ENCODE peak calls at places on chromosomes 7 and 10, in four cellular contexts. One of them, this sample, is unnamed.

GRCh38 chr10:79904671-79905321 is 44.1 kb downstream of the SFTPD start:
- DNase-seq in HL-60: peak
- DNase-seq in GM12878: no peak
- DNase-seq in K562: peak
- DNase-seq in this sample: no peak

GRCh38 chr10:116723428-116724281 is 18.7 kb downstream of the HSPA12A start:
- DNase-seq in HL-60: no peak
- DNase-seq in GM12878: no peak
- DNase-seq in K562: no peak
- DNase-seq in this sample: no peak

GRCh38 chr7:89607797-89608196 is 546.5 kb upstream of the STEAP1 start:
- DNase-seq in HL-60: no peak
- DNase-seq in GM12878: no peak
- DNase-seq in K562: no peak
- DNase-seq in this sample: no peak

GRCh38 chr10:102007802-102008201 is 48.2 kb downstream of the ARMH3 start:
- DNase-seq in HL-60: peak
- DNase-seq in GM12878: no peak
- DNase-seq in K562: no peak
- DNase-seq in this sample: no peak

GRCh38 chr10:133379801-133380666 is 972 bp downstream of the PAOX start:
- DNase-seq in HL-60: no peak
- DNase-seq in GM12878: no peak
- DNase-seq in K562: no peak
- DNase-seq in this sample: no peak

GRCh38 chr7:90720970-90721768 is 125.0 kb downstream of the CDK14 start:
- DNase-seq in HL-60: no peak
- DNase-seq in GM12878: no peak
- DNase-seq in K562: no peak
- DNase-seq in this sample: no peak

GRCh38 chr10:90884414-90884813 is 12.6 kb downstream of the RPP30 start:
- DNase-seq in HL-60: no peak
- DNase-seq in GM12878: no peak
- DNase-seq in K562: no peak
- DNase-seq in this sample: no peak

GRCh38 chr7:151448261-151449252 is 8.6 kb upstream of the CRYGN start:
- DNase-seq in HL-60: peak
- DNase-seq in GM12878: no peak
- DNase-seq in K562: peak
- DNase-seq in this sample: peak

GRCh38 chr7:140631006-140631405 is 9.6 kb downstream of the DENND2A start:
- DNase-seq in HL-60: no peak
- DNase-seq in GM12878: no peak
- DNase-seq in K562: no peak
- DNase-seq in this sample: no peak

GRCh38 chr7:63927261-63927660 is 71.4 kb upstream of the ZNF722 start:
- DNase-seq in HL-60: no peak
- DNase-seq in GM12878: no peak
- DNase-seq in K562: no peak
- DNase-seq in this sample: no peak

GRCh38 chr10:88553116-88553752 is 29.9 kb downstream of the RNLS start:
- DNase-seq in HL-60: peak
- DNase-seq in GM12878: peak
- DNase-seq in K562: peak
- DNase-seq in this sample: no peak

DNA sequence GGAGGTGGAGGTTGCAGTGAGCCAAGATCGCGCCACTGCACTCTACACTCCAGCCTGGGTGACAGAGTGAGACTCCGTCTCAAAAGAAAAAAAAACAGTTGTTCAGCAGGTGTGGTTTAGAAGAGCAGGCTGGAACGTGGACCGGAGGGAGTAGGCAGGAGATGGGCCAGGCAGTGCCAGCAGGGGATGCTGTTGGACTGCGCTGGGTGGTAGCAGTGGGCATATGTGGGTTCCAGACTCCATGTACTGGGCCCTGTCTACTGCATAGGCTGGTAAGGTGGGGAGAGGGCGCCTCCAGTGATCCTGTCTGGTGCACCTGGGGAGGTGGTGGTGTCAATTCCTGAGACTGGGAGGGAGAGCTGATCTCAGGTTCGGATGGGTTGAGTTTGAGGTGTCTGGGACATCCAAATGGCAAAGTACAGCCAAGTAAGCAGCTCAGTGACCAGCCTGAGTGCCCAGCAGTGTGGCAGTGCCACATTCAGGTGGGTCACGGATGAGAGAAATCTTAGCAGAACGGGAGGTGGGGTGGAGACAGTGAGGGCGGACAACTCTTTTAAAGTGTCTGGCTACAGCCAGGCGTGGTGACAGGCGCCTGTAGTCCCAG is 25.9 kb downstream of the SFXN4 start:
- DNase-seq in HL-60: peak
- DNase-seq in GM12878: no peak
- DNase-seq in K562: peak
- DNase-seq in this sample: peak
- TF ChIP-seq SPI1 in HL-60: no peak
- TF ChIP-seq SPI1 in GM12878: no peak
- TF ChIP-seq SPI1 in K562: no peak
- TF ChIP-seq SPI1 in this sample: no peak

GRCh38 chr10:13103554-13103953 is 3.6 kb downstream of the OPTN start:
- DNase-seq in HL-60: no peak
- DNase-seq in GM12878: no peak
- DNase-seq in K562: no peak
- DNase-seq in this sample: no peak

GRCh38 chr10:13099666-13100348 is at the start of gene OPTN:
- DNase-seq in HL-60: no peak
- DNase-seq in GM12878: peak
- DNase-seq in K562: peak
- DNase-seq in this sample: peak

GRCh38 chr10:13102002-13102794 is 2.2 kb downstream of the OPTN start:
- DNase-seq in HL-60: no peak
- DNase-seq in GM12878: no peak
- DNase-seq in K562: no peak
- DNase-seq in this sample: no peak

GRCh38 chr10:13099144-13099665 is 758 bp upstream of the OPTN start:
- DNase-seq in HL-60: no peak
- DNase-seq in GM12878: no peak
- DNase-seq in K562: peak
- DNase-seq in this sample: no peak

GRCh38 chr10:13100349-13101294 is 659 bp downstream of the OPTN start:
- DNase-seq in HL-60: no peak
- DNase-seq in GM12878: no peak
- DNase-seq in K562: no peak
- DNase-seq in this sample: no peak
- TF ChIP-seq SPI1 in HL-60: no peak
- TF ChIP-seq SPI1 in GM12878: no peak
- TF ChIP-seq SPI1 in K562: no peak
- TF ChIP-seq SPI1 in this sample: no peak

GRCh38 chr7:101363196-101363733 is 590 bp downstream of the COL26A1 start:
- DNase-seq in HL-60: no peak
- DNase-seq in GM12878: no peak
- DNase-seq in K562: no peak
- DNase-seq in this sample: no peak

GRCh38 chr7:101367676-101368075 is 5.0 kb downstream of the COL26A1 start:
- DNase-seq in HL-60: no peak
- DNase-seq in GM12878: no peak
- DNase-seq in K562: no peak
- DNase-seq in this sample: no peak

GRCh38 chr7:101363734-101364374 is 1.2 kb downstream of the COL26A1 start:
- DNase-seq in HL-60: peak
- DNase-seq in GM12878: no peak
- DNase-seq in K562: peak
- DNase-seq in this sample: peak

GRCh38 chr7:101365956-101366355 is 3.3 kb downstream of the COL26A1 start:
- DNase-seq in HL-60: no peak
- DNase-seq in GM12878: no peak
- DNase-seq in K562: no peak
- DNase-seq in this sample: no peak

GRCh38 chr7:101362334-101363195 is at the start of gene COL26A1:
- DNase-seq in HL-60: peak
- DNase-seq in GM12878: no peak
- DNase-seq in K562: no peak
- DNase-seq in this sample: peak
- TF ChIP-seq SPI1 in HL-60: no peak
- TF ChIP-seq SPI1 in GM12878: no peak
- TF ChIP-seq SPI1 in K562: no peak
- TF ChIP-seq SPI1 in this sample: no peak

GRCh38 chr10:66940950-66941349 is 15.1 kb downstream of the LRRTM3 start:
- DNase-seq in HL-60: no peak
- DNase-seq in GM12878: no peak
- DNase-seq in K562: no peak
- DNase-seq in this sample: no peak

GRCh38 chr10:66941491-66941890 is 15.7 kb downstream of the LRRTM3 start:
- DNase-seq in HL-60: no peak
- DNase-seq in GM12878: no peak
- DNase-seq in K562: no peak
- DNase-seq in this sample: no peak

GRCh38 chr10:66942407-66942806 is 16.6 kb downstream of the LRRTM3 start:
- DNase-seq in HL-60: no peak
- DNase-seq in GM12878: no peak
- DNase-seq in K562: no peak
- DNase-seq in this sample: no peak

GRCh38 chr10:66943590-66943989 is 17.8 kb downstream of the LRRTM3 start:
- DNase-seq in HL-60: no peak
- DNase-seq in GM12878: no peak
- DNase-seq in K562: no peak
- DNase-seq in this sample: no peak
- TF ChIP-seq SPI1 in HL-60: no peak
- TF ChIP-seq SPI1 in GM12878: no peak
- TF ChIP-seq SPI1 in K562: no peak
- TF ChIP-seq SPI1 in this sample: no peak

DNA sequence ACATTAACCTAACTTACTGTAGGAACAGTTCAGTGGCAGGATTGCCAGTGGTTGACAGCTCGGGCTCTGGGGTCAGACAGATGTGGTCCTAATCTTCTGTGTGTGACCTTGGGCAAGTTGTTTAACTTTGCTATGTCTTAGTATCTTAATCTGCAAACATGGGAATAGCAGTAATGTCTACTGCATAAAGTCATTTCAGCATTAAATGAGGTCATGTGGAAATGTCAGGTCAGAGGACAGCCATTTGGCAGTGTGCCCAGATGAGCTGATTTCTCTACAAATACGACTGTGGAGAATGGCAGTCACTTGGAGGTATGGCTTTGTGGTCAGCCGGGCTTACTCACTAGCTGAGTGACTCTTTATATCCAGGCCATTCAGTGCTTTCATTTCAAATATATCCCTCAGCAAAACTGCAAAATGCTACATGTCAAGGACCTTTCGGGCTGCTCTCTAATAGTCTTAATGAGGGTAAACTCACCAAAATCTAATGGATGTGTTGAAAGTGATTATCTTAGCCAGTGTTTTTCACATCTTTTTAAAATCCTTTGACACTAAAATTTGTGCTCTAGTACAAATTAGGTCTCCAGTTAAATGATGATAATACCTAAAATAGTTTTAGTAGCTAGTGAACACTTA is 171.4 kb downstream of the ST7 start:
- DNase-seq in HL-60: peak
- DNase-seq in GM12878: peak
- DNase-seq in K562: peak
- DNase-seq in this sample: no peak
- TF ChIP-seq SPI1 in HL-60: no peak
- TF ChIP-seq SPI1 in GM12878: no peak
- TF ChIP-seq SPI1 in K562: no peak
- TF ChIP-seq SPI1 in this sample: no peak

GRCh38 chr7:137879357-137880158 is 32.8 kb upstream of the DGKI start:
- DNase-seq in HL-60: peak
- DNase-seq in GM12878: no peak
- DNase-seq in K562: no peak
- DNase-seq in this sample: no peak
- TF ChIP-seq SPI1 in HL-60: no peak
- TF ChIP-seq SPI1 in GM12878: no peak
- TF ChIP-seq SPI1 in K562: no peak
- TF ChIP-seq SPI1 in this sample: no peak

DNA sequence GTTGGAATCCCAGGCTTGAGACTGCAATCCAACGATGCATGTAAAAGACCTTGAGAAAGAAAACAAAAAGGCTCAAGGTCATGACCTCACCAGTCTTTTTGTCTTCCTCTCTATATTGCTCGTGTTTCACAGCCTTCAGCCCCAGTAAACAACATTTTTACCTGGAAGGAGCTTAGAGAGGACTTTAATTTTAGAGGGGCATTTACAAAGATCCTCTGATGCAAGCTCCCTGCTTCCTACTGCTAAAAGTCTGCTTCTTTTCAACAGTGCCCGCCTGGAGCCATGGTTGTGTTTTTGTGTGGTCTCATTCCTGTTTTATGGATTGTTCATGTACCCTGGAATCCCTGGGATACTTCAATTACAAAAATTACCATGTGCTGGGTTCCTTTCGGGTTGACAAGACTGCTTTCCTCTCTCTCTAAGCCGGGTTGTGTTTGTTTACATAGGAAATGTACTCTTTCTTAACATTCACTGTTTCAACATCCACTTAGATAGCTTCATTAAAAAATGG is 320.0 kb upstream of the NFE2L3 start:
- DNase-seq in HL-60: no peak
- DNase-seq in GM12878: no peak
- DNase-seq in K562: no peak
- DNase-seq in this sample: no peak
- TF ChIP-seq SPI1 in HL-60: no peak
- TF ChIP-seq SPI1 in GM12878: no peak
- TF ChIP-seq SPI1 in K562: no peak
- TF ChIP-seq SPI1 in this sample: no peak

GRCh38 chr10:124478517-124478916 is 16.9 kb downstream of the LHPP start:
- DNase-seq in HL-60: no peak
- DNase-seq in GM12878: no peak
- DNase-seq in K562: no peak
- DNase-seq in this sample: no peak
- TF ChIP-seq SPI1 in HL-60: no peak
- TF ChIP-seq SPI1 in GM12878: no peak
- TF ChIP-seq SPI1 in K562: no peak
- TF ChIP-seq SPI1 in this sample: no peak

This sample was measured in GM12891.